ENCODE peak calls at places on chromosomes 12 and 14, in nine cellular contexts. R is heart right ventricle; U is cardiac fibroblast; H is left ventricle myocardium inferior; K is neural progenitor cell; J is left lung; B is CD8-positive, alpha-beta T cell; C is AG10803; D is epithelial cell of esophagus. N is an unnamed sample.

GRCh38 chr14:36363704-36364103 is 43.3 kb upstream of the MBIP start:
- DNase-seq in R (no peak), U (no peak), H (no peak), K (no peak), J (no peak), B (no peak), C (peak; percentile 39), D (peak; percentile 4), N (no peak)

GRCh38 chr12:121184984-121185894 is 24.7 kb upstream of the P2RX4 start:
- DNase-seq in R (no peak), U (no peak), H (no peak), K (no peak), J (no peak), B (no peak), C (no peak), D (no peak), N (no peak)

GRCh38 chr14:55614304-55614703 is 34.3 kb downstream of the KTN1 start:
- DNase-seq in R (no peak), U (no peak), H (no peak), K (no peak), J (no peak), B (no peak), C (no peak), D (no peak), N (no peak)

GRCh38 chr12:42946776-42947435 is 357.4 kb upstream of the PRICKLE1 start:
- DNase-seq in R (no peak), U (no peak), H (no peak), K (no peak), J (no peak), B (no peak), C (no peak), D (peak; percentile 55), N (no peak)

GRCh38 chr14:94685166-94685581 is 73.0 kb downstream of the SERPINA3 start:
- DNase-seq in R (no peak), U (no peak), H (no peak), K (peak; percentile 41), J (no peak), B (no peak), C (no peak), D (no peak), N (no peak)

GRCh38 chr14:72863216-72864006 is 30.5 kb downstream of the DPF3 start:
- DNase-seq in R (no peak), U (no peak), H (no peak), K (no peak), J (no peak), B (no peak), C (peak; percentile 56), D (no peak), N (no peak)

GRCh38 chr12:96985515-96986362 is 78.7 kb downstream of the NEDD1 start:
- DNase-seq in R (no peak), U (peak; percentile 18), H (no peak), K (peak; percentile 66), J (peak; percentile 83), B (peak; percentile 37), C (no peak), D (peak; percentile 24), N (no peak)

GRCh38 chr12:110249105-110249504 is 31.9 kb upstream of the ATP2A2 start:
- DNase-seq in R (no peak), U (no peak), H (no peak), K (no peak), J (no peak), B (no peak), C (no peak), D (no peak), N (no peak)

DNA sequence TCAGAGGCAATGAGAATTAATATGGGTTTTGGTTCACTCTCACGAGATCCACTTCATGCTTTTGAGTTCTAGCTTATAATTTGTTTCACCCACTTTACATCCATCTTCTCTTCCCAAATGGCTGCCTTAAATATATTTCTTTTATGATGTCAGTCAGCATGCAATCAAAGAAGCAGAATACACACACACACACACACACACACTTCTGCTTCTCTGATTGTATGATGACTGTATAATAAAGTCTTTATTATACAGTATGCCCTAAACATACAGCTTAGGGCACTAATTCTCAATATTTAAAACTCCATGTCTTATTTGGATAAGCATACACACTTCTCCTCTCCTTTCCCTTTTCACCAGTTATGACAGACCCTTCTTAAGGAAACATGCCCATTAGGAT is 6.7 kb upstream of the ETV6 start:
- DNase-seq in R (no peak), U (no peak), H (no peak), K (no peak), J (no peak), B (no peak), C (no peak), D (no peak), N (no peak)
- TF ChIP-seq CTCF in R (no peak), U (no peak), H (no peak), K (no peak), J (no peak), B (no peak), C (no peak), D (no peak), N (no peak)

GRCh38 chr12:2053675-2054070 is 886 bp downstream of the CACNA1C start:
- DNase-seq in R (peak; percentile 47), U (peak; percentile 30), H (peak; percentile 38), K (peak; percentile 71), J (peak; percentile 57), B (no peak), C (peak; percentile 47), D (no peak), N (peak; percentile 45)

GRCh38 chr12:2052861-2053674 is at the start of gene CACNA1C:
- DNase-seq in R (peak; percentile 61), U (peak; percentile 60), H (peak; percentile 66), K (peak; percentile 91), J (peak; percentile 72), B (no peak), C (peak; percentile 69), D (peak; percentile 42), N (peak; percentile 71)

GRCh38 chr12:2051700-2052625 is 824 bp upstream of the CACNA1C start:
- DNase-seq in R (no peak), U (no peak), H (no peak), K (peak; percentile 77), J (no peak), B (no peak), C (no peak), D (no peak), N (no peak)

GRCh38 chr12:2057041-2057792 is 4.4 kb downstream of the CACNA1C start:
- DNase-seq in R (peak; percentile 69), U (peak; percentile 70), H (peak; percentile 58), K (peak; percentile 93), J (peak; percentile 51), B (peak; percentile 17), C (peak; percentile 51), D (peak; percentile 19), N (peak; percentile 68)

DNA sequence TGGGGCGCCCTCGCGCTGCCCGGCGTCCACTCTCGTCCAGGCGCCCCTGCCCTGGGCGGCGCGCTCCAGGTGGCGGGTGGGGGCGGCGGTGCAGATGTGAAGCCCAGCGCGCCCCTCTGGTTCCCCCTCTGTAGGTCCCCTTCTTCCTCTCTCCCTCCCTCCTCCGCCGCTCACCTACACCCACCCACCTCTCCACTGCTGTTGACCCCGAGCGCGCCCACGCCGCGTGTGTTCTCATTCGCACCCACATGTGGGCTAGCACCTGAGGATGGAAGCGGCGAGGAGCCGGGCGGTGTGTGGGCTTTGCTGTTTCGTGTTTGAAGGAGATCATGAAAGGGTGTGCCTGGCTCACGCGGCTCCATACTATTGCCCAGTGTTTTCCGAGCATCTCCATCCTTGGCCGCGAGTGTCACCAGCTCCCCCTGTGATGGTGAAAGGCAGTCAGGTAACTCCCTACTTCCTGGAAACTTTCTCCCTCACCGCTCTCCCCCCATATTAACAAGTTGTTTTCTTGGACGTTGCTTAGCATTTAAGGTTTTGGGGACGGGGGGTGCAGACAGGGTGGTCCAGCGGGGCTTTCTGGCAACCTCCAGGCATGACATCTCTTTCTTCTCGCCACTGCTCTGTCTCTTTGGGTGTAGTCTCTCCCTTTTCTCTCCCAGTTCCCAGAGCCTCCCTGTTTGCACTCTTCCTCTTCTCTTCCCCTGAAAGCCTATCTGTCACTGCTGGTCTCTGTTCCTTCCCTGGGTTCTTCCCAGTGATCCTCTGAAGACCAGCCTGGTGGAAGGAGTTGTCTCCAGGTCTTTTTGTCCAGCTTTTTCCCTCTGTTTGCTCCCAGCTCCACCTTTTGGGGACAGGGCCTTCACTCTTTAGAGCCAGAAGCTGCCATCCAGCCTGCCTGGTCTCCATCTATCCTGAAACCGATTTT is 1.6 kb downstream of the CACNA1C start:
- DNase-seq in R (no peak), U (no peak), H (no peak), K (peak; percentile 11), J (peak; percentile 59), B (no peak), C (no peak), D (no peak), N (no peak)
- H3K4me3 ChIP-seq in R (peak overlapping the region; percentile 69), U (peak overlapping the region; percentile 30), H (peak overlapping the region; percentile 79), K (peak overlapping the region; percentile 67), J (peak overlapping the region; percentile 41), B (no peak overlapping the region), C (peak overlapping the region; percentile 89), D (no peak overlapping the region), N (peak overlapping the region; percentile 65)

DNA sequence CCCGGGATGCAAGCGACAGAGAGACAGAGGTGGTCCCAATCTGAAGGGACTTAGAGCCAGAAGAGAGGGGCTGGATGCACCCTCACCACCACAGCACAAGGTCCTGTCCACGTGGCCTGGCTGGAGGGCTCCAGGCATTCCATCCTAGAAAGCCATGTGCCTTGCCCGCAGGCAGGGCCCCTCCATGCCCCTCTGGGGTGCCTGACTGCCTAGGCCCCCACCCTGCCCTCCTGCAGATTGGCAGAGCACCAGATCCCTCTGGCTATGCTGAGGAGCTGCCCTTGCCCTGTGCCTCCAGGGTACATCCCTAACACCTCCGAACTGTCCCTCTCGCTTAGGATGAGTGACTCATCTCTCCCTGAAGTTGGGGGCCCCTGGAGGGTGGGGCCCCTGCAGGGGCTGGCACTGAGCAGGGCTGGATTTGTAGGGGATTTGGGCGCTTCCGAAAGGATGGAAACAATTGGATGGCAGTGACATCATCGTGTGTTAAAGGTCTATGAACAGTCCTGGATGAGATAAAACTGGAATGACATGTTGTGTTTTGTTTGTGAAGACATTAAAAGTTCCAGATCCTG is 50.9 kb downstream of the CHGA start:
- DNase-seq in R (no peak), U (peak; percentile 36), H (no peak), K (no peak), J (no peak), B (no peak), C (no peak), D (no peak), N (peak; percentile 29)
- TF ChIP-seq CTCF in R (no peak), U (no peak), H (no peak), K (no peak), J (no peak), B (no peak), C (no peak), D (no peak), N (no peak)

DNA sequence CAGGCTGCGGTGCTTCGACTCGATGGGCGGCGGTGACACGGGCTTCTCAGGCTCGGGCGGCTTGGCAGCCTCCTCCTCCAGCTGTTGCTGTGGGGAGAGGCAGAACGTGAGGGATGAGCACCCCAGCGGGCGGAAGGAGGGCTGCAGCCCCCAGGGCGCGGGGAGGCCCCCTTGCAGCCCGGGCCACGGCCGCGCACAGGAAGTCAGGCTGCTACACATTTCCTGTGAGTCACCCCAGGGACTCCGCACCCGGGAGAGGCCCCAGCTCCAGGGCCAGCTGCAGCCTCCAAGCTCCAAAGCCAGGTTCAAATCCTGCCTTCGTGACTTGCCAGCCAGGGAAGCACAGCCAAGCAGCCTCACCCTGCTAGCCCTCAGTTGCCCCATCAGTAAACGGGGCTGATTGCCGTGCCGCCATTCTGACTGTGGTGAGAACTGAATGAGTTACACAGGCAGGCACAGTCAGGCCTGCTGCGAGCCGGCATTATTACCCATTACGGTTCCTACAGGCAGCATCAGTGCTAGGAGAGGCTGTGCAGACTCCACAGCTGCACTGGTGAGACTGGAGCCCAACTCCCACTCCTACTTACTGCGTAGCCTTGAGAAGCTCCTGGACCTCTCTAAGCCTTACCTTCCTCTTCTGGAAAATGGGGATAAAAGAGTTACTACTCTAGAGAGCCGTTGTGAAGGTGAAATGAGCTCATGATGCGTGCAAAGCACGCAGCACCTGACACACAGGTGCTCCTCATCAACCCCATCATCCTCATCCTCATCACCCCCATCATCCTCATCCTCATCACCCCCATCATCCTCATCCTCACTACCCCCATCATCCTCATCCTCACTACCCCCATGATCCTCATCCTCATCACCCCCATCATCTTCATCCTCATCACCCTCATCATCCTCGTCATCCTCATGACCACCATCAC is 100.9 kb downstream of the NCOR2 start:
- DNase-seq in R (peak; percentile 65), U (peak; percentile 83), H (peak; percentile 71), K (no peak), J (peak; percentile 93), B (peak; percentile 85), C (no peak), D (no peak), N (no peak)
- H3K4me3 ChIP-seq in R (no peak overlapping the region), U (no peak overlapping the region), H (no peak overlapping the region), K (no peak overlapping the region), J (peak overlapping the region; percentile 20), B (peak overlapping the region; percentile 62), C (no peak overlapping the region), D (no peak overlapping the region), N (no peak overlapping the region)

N was measured in dorsolateral prefrontal cortex.